ENCODE peak calls at places on chromosomes 12 and 14, in four cellular contexts. O, G, A and B are unnamed samples.
A peak's percentile ranks its signal among the peaks of the same experiment; 100 is the strongest.

GRCh38 chr12:26853303-26854027 is 20.5 kb upstream of the ITPR2 start:
- DNase-seq in G (peak; percentile 64), O (peak; percentile 66), A (peak; percentile 72), B (peak; percentile 65)

GRCh38 chr12:61213646-61214045 is 1046.6 kb upstream of the USP15 start:
- DNase-seq in O (no peak), G (no peak), A (no peak), B (no peak)

GRCh38 chr12:104420868-104421267 is 35.9 kb upstream of the CHST11 start:
- DNase-seq in G (no peak), O (no peak), A (no peak), B (no peak)

GRCh38 chr12:79648872-79649271 is 41.9 kb downstream of the PAWR start:
- DNase-seq in A (no peak), O (no peak), G (peak; percentile 35), B (no peak)

GRCh38 chr12:40156031-40156764 is 50.3 kb upstream of the SLC2A13 start:
- DNase-seq in O (no peak), A (no peak), G (no peak), B (no peak)

GRCh38 chr12:104201238-104202001 is 14.2 kb upstream of the TXNRD1 start:
- DNase-seq in G (peak; percentile 65), A (no peak), O (peak; percentile 63), B (peak; percentile 72)

GRCh38 chr12:51051787-51052186 is 3.7 kb downstream of the LETMD1 start:
- DNase-seq in O (no peak), A (no peak), G (no peak), B (no peak)

GRCh38 chr14:99703381-99703780 is 19.3 kb downstream of the CYP46A1 start:
- DNase-seq in O (no peak), A (no peak), G (no peak), B (no peak)

GRCh38 chr12:20946732-20947131 is 136.2 kb downstream of the SLCO1B3 start:
- DNase-seq in A (no peak), G (peak; percentile 29), O (peak; percentile 34), B (peak; percentile 16)

GRCh38 chr14:104523546-104523935 is 56.0 kb upstream of the C14orf180 start:
- DNase-seq in G (no peak), A (no peak), O (no peak), B (no peak)

GRCh38 chr12:67885370-67886169 is 103.7 kb upstream of the IFNG-AS1 start:
- DNase-seq in G (peak; percentile 6), A (no peak), O (no peak), B (no peak)

GRCh38 chr12:13094349-13094748 is 9.1 kb downstream of the GSG1 start:
- DNase-seq in O (no peak), G (peak; percentile 34), A (no peak), B (peak; percentile 66)

GRCh38 chr14:106442857-106443256 is 916.5 kb downstream of the TMEM121 start:
- DNase-seq in A (no peak), G (no peak), O (no peak), B (no peak)

GRCh38 chr14:100238419-100239199 is at the start of gene YY1:
- DNase-seq in O (peak; percentile 100), A (peak; percentile 99), G (peak; percentile 98), B (peak; percentile 95)

GRCh38 chr14:71105177-71105576 is 197.9 kb downstream of the PCNX1 start:
- DNase-seq in G (no peak), A (no peak), O (no peak), B (no peak)

GRCh38 chr14:65345264-65345663 is 67.3 kb upstream of the FUT8 start:
- DNase-seq in O (no peak), G (no peak), A (no peak), B (no peak)

GRCh38 chr14:98633380-98633779 is 638.6 kb downstream of the BCL11B start:
- DNase-seq in G (peak; percentile 1), O (peak; percentile 8), A (no peak), B (no peak)

GRCh38 chr12:57261385-57261784 is 10.4 kb upstream of the STAC3 start:
- DNase-seq in A (no peak), O (no peak), G (no peak), B (no peak)

GRCh38 chr12:3533703-3534386 is 42.8 kb downstream of the PRMT8 start:
- DNase-seq in O (peak; percentile 95), G (no peak), A (no peak), B (no peak)

GRCh38 chr12:40127408-40127807 is 21.5 kb upstream of the SLC2A13 start:
- DNase-seq in G (no peak), O (no peak), A (no peak), B (no peak)

GRCh38 chr12:3580071-3580749 is 89.2 kb downstream of the PRMT8 start:
- DNase-seq in G (no peak), O (no peak), A (no peak), B (no peak)

GRCh38 chr14:104972301-104973211 is 5.6 kb downstream of the AHNAK2 start:
- DNase-seq in A (peak; percentile 84), G (peak; percentile 36), O (no peak), B (peak; percentile 74)

GRCh38 chr14:21121106-21121505 is 20.2 kb downstream of the TMEM253 start:
- DNase-seq in O (no peak), G (no peak), A (no peak), B (no peak)

GRCh38 chr14:21123429-21123828 is 22.6 kb downstream of the TMEM253 start:
- DNase-seq in A (no peak), O (no peak), G (no peak), B (no peak)

GRCh38 chr14:21118933-21119332 is 18.1 kb downstream of the TMEM253 start:
- DNase-seq in O (no peak), G (no peak), A (no peak), B (no peak)
- H3K4me3 ChIP-seq in O (no peak overlapping the region), G (no peak overlapping the region), A (no peak overlapping the region), B (no peak overlapping the region)

DNA sequence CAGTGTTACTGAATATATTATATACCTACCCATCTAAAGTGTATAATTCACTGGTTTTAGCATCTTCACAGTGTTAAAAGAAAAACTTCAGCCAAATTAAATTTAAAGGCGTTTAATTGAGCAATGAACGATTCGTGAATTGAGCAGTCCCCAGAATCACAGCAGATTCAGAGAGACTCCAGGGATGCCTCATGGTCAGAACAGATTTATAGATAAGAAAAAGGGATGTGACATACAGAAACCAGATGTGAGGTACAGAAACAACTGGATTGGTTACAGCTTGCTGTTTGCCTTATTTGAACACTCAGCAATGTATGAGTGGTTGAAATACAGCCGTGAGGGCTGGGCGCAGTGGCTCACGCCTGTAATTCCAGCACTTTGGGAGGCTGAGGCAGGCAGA is 84.6 kb downstream of the WNK1 start:
- DNase-seq in G (no peak), O (no peak), A (no peak), B (no peak)
- TF ChIP-seq CTCF in G (no peak), O (no peak), A (no peak), B (no peak)

GRCh38 chr12:85274076-85274415 is 6.0 kb upstream of the ALX1 start:
- DNase-seq in A (no peak), O (no peak), G (no peak), B (no peak)
- H3K4me3 ChIP-seq in A (no peak overlapping the region), O (no peak overlapping the region), G (no peak overlapping the region), B (no peak overlapping the region)

GRCh38 chr12:28190321-28191017 is at the start of gene CCDC91:
- DNase-seq in G (peak; percentile 80), O (peak; percentile 89), A (peak; percentile 90), B (peak; percentile 82)
- TF ChIP-seq CTCF in G (no peak), O (no peak), A (no peak), B (no peak)